ENCODE peak calls at places on chromosomes 13 and 19, in seven cellular contexts. L is neural crest cell; Y is CD8-positive, alpha-beta T cell; P is NCI-H187; G is stimulated activated CD4-positive, alpha-beta T cell treated with anti-CD3 and anti-CD28 coated beads, TNF-alpha, amount 100 ng/mL, for 1 hour; I is T-helper 9 cell; F is Daoy. A is an unnamed sample.

GRCh38 chr19:18278521-18279265 is 2.7 kb downstream of the JUND start:
- DNase-seq in Y (no peak), P (no peak), I (peak), G (peak), L (no peak), F (no peak), A (no peak)

GRCh38 chr19:14517840-14518505 is at the start of gene DNAJB1:
- DNase-seq in Y (peak), G (no peak), L (no peak), P (peak), F (peak), I (peak), A (no peak)

GRCh38 chr13:112831196-112831595 is 137.8 kb upstream of the MCF2L start:
- DNase-seq in P (no peak), G (no peak), L (no peak), Y (no peak), I (no peak), F (no peak), A (no peak)

GRCh38 chr19:21317821-21318220 is 11.4 kb downstream of the ZNF708 start:
- DNase-seq in G (no peak), Y (no peak), L (no peak), I (no peak), P (no peak), F (no peak), A (no peak)

GRCh38 chr19:14979498-14980255 is at the start of gene SLC1A6:
- DNase-seq in Y (no peak), I (no peak), F (peak), L (peak), P (no peak), G (no peak), A (peak)

GRCh38 chr13:46184277-46184699 is 2.3 kb upstream of the LCP1 start:
- DNase-seq in Y (peak), L (peak), F (peak), G (peak), P (no peak), I (peak), A (no peak)

GRCh38 chr19:33797821-33798633 is 1.4 kb downstream of the KCTD15 start:
- DNase-seq in I (peak), G (no peak), Y (no peak), F (no peak), L (peak), P (no peak), A (peak)

GRCh38 chr19:44824758-44825157 is 15.9 kb downstream of the BCAM start:
- DNase-seq in Y (no peak), I (no peak), P (no peak), L (no peak), F (no peak), G (no peak), A (no peak)

GRCh38 chr13:41985788-41986508 is 25.0 kb upstream of the VWA8 start:
- DNase-seq in Y (no peak), I (no peak), L (no peak), G (no peak), F (no peak), P (no peak), A (no peak)

GRCh38 chr13:110888390-110888789 is 26.5 kb downstream of the ANKRD10 start:
- DNase-seq in Y (no peak), I (no peak), G (no peak), L (no peak), F (no peak), P (no peak), A (no peak)

GRCh38 chr19:53511933-53512374 is 26.0 kb upstream of the ZNF331 start:
- DNase-seq in F (peak), L (peak), I (peak), Y (peak), P (peak), G (peak), A (peak)

GRCh38 chr13:96710166-96710866 is 284.0 kb downstream of the OXGR1 start:
- DNase-seq in I (no peak), Y (no peak), L (no peak), P (no peak), G (no peak), F (peak), A (no peak)

GRCh38 chr19:6215701-6216235 is 64.0 kb downstream of the MLLT1 start:
- DNase-seq in Y (no peak), P (no peak), L (no peak), F (no peak), G (no peak), I (no peak), A (no peak)

GRCh38 chr13:45047394-45048328 is 58.3 kb downstream of the GPALPP1 start:
- DNase-seq in F (peak), I (peak), Y (peak), G (peak), P (peak), L (peak), A (peak)

GRCh38 chr13:85497652-85498051 is 301.6 kb downstream of the SLITRK6 start:
- DNase-seq in F (peak), Y (no peak), P (no peak), G (no peak), L (no peak), I (no peak), A (no peak)

GRCh38 chr13:82963466-82963865 is 918.8 kb downstream of the SLITRK1 start:
- DNase-seq in G (no peak), Y (no peak), P (no peak), I (no peak), L (no peak), F (no peak), A (no peak)

A was measured in neuronal stem cell.